ENCODE peak calls at places on chromosomes 12 and 14, in five cellular contexts. R, L, P, X and Z are unnamed samples.

GRCh38 chr12:97513921-97514320 is 51.3 kb downstream of the RMST start:
- DNase-seq in L (no peak), R (no peak), P (no peak), X (no peak), Z (no peak)

GRCh38 chr12:15928345-15928744 is 17.2 kb downstream of the DERA start:
- DNase-seq in R (no peak), X (peak; percentile 41), P (no peak), L (peak; percentile 71), Z (peak; percentile 42)

GRCh38 chr14:93049867-93050331 is 65.8 kb downstream of the ITPK1 start:
- DNase-seq in P (no peak), X (no peak), R (no peak), L (peak; percentile 65), Z (no peak)

GRCh38 chr12:38921025-38921677 is 15.8 kb upstream of the CPNE8 start:
- DNase-seq in X (no peak), R (peak; percentile 69), P (no peak), L (no peak), Z (peak; percentile 20)

GRCh38 chr12:63844391-63845341 is at the start of gene SRGAP1:
- DNase-seq in X (peak; percentile 88), P (no peak), R (no peak), L (peak; percentile 86), Z (peak; percentile 29)

GRCh38 chr14:49770212-49770817 is 2.4 kb downstream of the KLHDC2 start:
- DNase-seq in P (no peak), R (no peak), X (peak; percentile 54), L (peak; percentile 62), Z (no peak)

GRCh38 chr14:34965912-34966311 is 16.9 kb upstream of the SRP54 start:
- DNase-seq in P (no peak), L (no peak), X (no peak), R (no peak), Z (no peak)

GRCh38 chr12:107645630-107646333 is 39.8 kb upstream of the PWP1 start:
- DNase-seq in R (no peak), L (no peak), X (no peak), P (no peak), Z (no peak)

GRCh38 chr12:11761869-11762567 is 112.5 kb downstream of the ETV6 start:
- DNase-seq in P (no peak), X (no peak), R (no peak), L (no peak), Z (no peak)

GRCh38 chr14:20564501-20564997 is 3.7 kb upstream of the RNASE9 start:
- DNase-seq in R (no peak), L (no peak), X (no peak), P (no peak), Z (no peak)

GRCh38 chr12:105233045-105233905 is 2.7 kb downstream of the APPL2 start:
- DNase-seq in P (no peak), L (no peak), R (no peak), X (no peak), Z (no peak)

GRCh38 chr12:6952121-6952859 is 1.1 kb downstream of the PTPN6 start:
- DNase-seq in R (no peak), P (no peak), X (no peak), L (no peak), Z (no peak)

GRCh38 chr12:65827827-65828231 is 3.5 kb downstream of the HMGA2 start:
- DNase-seq in L (peak; percentile 63), P (no peak), R (no peak), X (peak; percentile 62), Z (no peak)

GRCh38 chr14:60724080-60724618 is at the start of gene SIX4:
- DNase-seq in X (peak; percentile 94), P (peak; percentile 50), R (peak; percentile 78), L (peak; percentile 89), Z (peak; percentile 53)

GRCh38 chr12:7512528-7512927 is 9.0 kb upstream of the CD163 start:
- DNase-seq in L (peak; percentile 81), X (peak; percentile 94), R (peak; percentile 38), P (no peak), Z (peak; percentile 92)

GRCh38 chr12:118582863-118583262 is 206.5 kb downstream of the SUDS3 start:
- DNase-seq in L (no peak), R (no peak), X (no peak), P (no peak), Z (no peak)

GRCh38 chr12:45762185-45763110 is 32.9 kb downstream of the ARID2 start:
- DNase-seq in L (peak; percentile 80), X (peak; percentile 73), P (no peak), R (peak; percentile 19), Z (peak; percentile 11)

GRCh38 chr12:63911336-63911735 is 66.8 kb downstream of the SRGAP1 start:
- DNase-seq in P (no peak), X (no peak), L (no peak), R (no peak), Z (no peak)

GRCh38 chr12:15276088-15276698 is 46.1 kb upstream of the PTPRO start:
- DNase-seq in L (peak; percentile 70), X (peak; percentile 70), R (peak; percentile 16), P (no peak), Z (no peak)

GRCh38 chr14:68975667-68976066 is 3.4 kb downstream of the ACTN1 start:
- DNase-seq in R (no peak), L (peak; percentile 73), P (no peak), X (peak; percentile 84), Z (no peak)
- H3K4me3 ChIP-seq in R (no peak overlapping the region), L (peak overlapping the region; percentile 95), P (peak overlapping the region; percentile 86), X (peak overlapping the region; percentile 93), Z (peak overlapping the region; percentile 92)

DNA sequence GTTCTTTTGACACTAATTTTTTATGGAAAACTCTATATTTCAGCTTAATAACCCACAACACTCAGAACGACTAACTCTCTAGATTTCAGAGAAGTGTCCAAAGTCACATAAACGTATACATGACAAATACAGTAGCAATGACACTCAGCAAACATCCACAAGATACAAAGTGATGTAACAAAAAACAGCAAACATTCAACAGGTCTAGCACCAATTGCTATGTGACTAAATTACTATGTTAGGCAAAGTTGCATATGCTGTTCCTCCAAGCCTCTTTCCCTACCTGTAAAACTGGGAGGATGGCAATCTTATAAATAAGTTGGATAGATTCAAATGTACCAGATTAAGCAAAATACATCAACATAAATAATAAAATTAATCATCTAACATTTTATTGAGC is 1.7 kb downstream of the RECQL start:
- DNase-seq in X (no peak), R (no peak), L (no peak), P (no peak), Z (no peak)
- H3K4me3 ChIP-seq in X (peak overlapping the region; percentile 95), R (no peak overlapping the region), L (peak overlapping the region; percentile 6), P (no peak overlapping the region), Z (peak overlapping the region; percentile 97)

GRCh38 chr14:39500253-39500652 is 68.0 kb upstream of the FBXO33 start:
- DNase-seq in X (no peak), P (no peak), L (no peak), R (no peak), Z (no peak)
- H3K4me3 ChIP-seq in X (no peak overlapping the region), P (no peak overlapping the region), L (no peak overlapping the region), R (no peak overlapping the region), Z (no peak overlapping the region)

DNA sequence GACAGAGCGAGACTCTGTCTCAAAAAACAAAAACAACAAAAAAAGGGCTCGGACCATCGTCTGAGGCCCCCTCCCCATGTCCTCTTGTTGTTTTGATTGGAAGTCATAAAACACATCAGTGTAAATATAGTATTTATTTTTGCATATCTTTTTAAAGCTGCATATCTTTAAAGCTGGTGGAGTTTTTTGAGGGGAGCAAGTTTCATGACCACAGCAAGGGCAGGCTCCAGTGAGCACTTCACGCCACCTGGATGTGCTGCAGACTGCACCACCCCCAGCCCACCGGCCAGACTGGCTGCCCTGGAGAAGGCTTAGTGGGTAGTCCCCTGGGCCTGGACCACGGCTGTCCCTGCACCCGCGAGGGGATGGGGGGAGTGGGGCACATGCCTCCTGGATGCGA is 11.9 kb upstream of the BCL7A start:
- DNase-seq in R (no peak), P (no peak), X (no peak), L (no peak), Z (no peak)
- H3K4me3 ChIP-seq in R (no peak overlapping the region), P (no peak overlapping the region), X (no peak overlapping the region), L (no peak overlapping the region), Z (no peak overlapping the region)

DNA sequence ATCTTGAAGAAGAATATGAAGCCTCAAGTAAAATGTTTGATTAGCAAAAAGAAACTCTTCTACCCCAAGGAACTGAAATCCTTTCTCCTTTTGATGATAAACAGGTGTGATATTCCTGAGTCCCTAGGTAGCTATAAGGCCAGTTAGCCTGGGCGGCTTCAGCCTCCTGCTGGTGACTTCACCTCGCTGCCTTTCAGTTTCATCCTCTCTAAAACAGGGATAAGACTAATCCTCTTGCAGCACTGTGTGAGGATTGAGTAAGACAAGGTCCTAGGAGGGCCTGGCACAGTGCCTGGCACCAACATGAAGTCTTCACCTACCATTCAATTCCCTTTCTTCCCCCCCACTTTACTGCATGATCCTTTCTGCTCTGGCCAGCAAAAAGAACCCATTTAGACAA is 42.1 kb downstream of the CIT start:
- DNase-seq in P (no peak), X (no peak), R (no peak), L (peak; percentile 19), Z (no peak)
- H3K4me3 ChIP-seq in P (no peak overlapping the region), X (no peak overlapping the region), R (no peak overlapping the region), L (no peak overlapping the region), Z (no peak overlapping the region)

DNA sequence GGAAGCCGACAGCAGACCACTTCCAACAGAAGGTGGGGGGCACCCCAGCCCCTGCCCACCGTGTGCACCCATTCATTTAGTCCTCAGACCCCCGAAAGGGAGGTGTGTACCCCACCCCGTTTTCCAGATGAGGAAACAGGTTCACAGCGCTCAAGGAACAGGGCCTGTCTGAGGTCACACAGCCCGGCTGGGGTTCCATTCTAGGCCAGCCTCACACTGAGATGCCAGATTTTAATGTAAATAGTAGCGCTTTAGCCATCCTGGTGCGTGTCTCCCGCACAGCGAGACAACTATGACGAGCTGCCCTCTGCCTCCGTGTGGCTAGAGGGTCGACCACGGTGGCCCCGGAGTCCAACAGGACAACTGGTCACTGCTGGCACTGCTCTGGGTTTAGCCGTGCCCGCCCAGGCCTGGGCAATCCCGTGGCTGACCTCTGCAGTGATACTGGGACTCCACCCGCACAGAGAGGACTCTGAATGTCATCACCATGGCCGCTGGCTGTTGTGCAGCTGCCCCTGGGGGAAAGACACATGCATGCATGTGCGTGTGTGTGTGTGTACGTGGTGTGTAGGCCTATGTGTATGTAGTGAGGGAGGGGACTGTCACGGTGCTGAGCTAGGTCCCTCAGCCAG is 31.7 kb downstream of the BEGAIN start:
- DNase-seq in X (no peak), L (no peak), P (no peak), R (no peak), Z (no peak)
- H3K4me3 ChIP-seq in X (no peak overlapping the region), L (no peak overlapping the region), P (no peak overlapping the region), R (no peak overlapping the region), Z (no peak overlapping the region)

GRCh38 chr14:90344285-90344684 is 12.5 kb upstream of the NRDE2 start:
- DNase-seq in L (no peak), P (no peak), R (no peak), X (no peak), Z (no peak)
- H3K4me3 ChIP-seq in L (no peak overlapping the region), P (no peak overlapping the region), R (no peak overlapping the region), X (no peak overlapping the region), Z (no peak overlapping the region)

DNA sequence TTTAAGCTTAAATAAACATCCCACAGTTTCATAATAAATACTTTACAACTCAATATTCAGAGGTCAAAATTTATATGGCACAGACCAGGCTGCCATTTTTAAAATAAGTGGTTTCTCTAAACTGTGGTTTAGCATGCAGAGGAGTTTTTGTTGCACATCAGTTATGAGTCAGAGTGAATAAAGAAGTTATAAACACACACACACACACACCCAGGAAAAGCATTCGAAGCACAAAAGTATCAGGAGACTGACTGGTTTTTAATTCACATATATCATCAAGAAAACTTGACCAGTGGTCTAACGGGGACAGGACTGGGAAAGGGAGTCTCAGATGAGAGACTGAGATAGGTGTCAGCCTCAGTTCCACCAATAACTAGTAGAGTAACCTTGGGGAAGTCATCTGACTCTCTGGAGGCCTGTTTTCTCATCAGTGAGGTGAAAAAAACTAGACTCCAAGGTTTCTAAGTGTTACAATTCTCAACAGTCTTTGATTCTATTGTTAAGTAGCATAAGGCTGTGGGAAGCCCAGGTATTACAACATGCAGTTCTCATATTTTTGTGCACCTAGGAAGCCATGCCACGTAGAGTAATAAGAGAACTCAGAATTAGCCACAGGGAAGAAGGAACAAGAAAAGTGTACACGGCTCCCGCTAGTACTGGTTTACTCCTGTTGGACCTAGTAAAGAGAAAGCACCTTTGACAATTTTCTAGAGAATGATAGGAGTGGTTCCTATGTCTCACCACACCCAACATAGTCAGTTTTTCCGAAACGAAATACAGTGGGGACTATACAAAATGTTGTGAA is 5.2 kb downstream of the PPTC7 start:
- DNase-seq in L (peak; percentile 91), X (peak; percentile 84), P (peak; percentile 87), R (peak; percentile 97), Z (peak; percentile 61)
- H3K4me3 ChIP-seq in L (peak overlapping the region; percentile 22), X (peak overlapping the region; percentile 77), P (peak overlapping the region; percentile 63), R (peak overlapping the region; percentile 53), Z (peak overlapping the region; percentile 11)